ENCODE peak calls at places on chromosome 16, in seven cellular contexts. One of them, this sample, is unnamed.
A peak's percentile ranks its signal among the peaks of the same experiment; 100 is the strongest.

GRCh38 chr16:2451851-2452320 is 8.0 kb upstream of the TEDC2 start:
- DNase-seq in cardiac muscle cell: no peak
- DNase-seq in psoas muscle: no peak
- DNase-seq in stomach: no peak
- DNase-seq in iPS DF 6.9: no peak
- DNase-seq in IMR-90: no peak
- DNase-seq in CD8-positive, alpha-beta memory T cell: no peak
- DNase-seq in this sample: no peak

GRCh38 chr16:2468725-2469398 is 2.2 kb upstream of the NTN3 start:
- DNase-seq in psoas muscle: no peak
- DNase-seq in stomach: no peak
- DNase-seq in iPS DF 6.9: no peak
- DNase-seq in IMR-90: no peak
- DNase-seq in CD8-positive, alpha-beta memory T cell: no peak
- DNase-seq in cardiac muscle cell: no peak
- DNase-seq in this sample: no peak

GRCh38 chr16:30456302-30456701 is 10.6 kb upstream of the SEPHS2 start:
- DNase-seq in stomach: no peak
- DNase-seq in psoas muscle: no peak
- DNase-seq in iPS DF 6.9: no peak
- DNase-seq in IMR-90: no peak
- DNase-seq in cardiac muscle cell: no peak
- DNase-seq in CD8-positive, alpha-beta memory T cell: no peak
- DNase-seq in this sample: no peak

GRCh38 chr16:81645303-81645702 is 133.8 kb upstream of the PLCG2 start:
- DNase-seq in psoas muscle: peak; percentile 39
- DNase-seq in CD8-positive, alpha-beta memory T cell: no peak
- DNase-seq in IMR-90: peak; percentile 85
- DNase-seq in cardiac muscle cell: peak; percentile 83
- DNase-seq in stomach: no peak
- DNase-seq in iPS DF 6.9: no peak
- DNase-seq in this sample: no peak

GRCh38 chr16:1153480-1154160 is 714 bp downstream of the CACNA1H start:
- DNase-seq in stomach: no peak
- DNase-seq in cardiac muscle cell: no peak
- DNase-seq in iPS DF 6.9: no peak
- DNase-seq in IMR-90: no peak
- DNase-seq in psoas muscle: no peak
- DNase-seq in CD8-positive, alpha-beta memory T cell: no peak
- DNase-seq in this sample: no peak

GRCh38 chr16:85238233-85238647 is 126.0 kb upstream of the CIBAR2 start:
- DNase-seq in iPS DF 6.9: no peak
- DNase-seq in psoas muscle: peak; percentile 81
- DNase-seq in IMR-90: peak; percentile 95
- DNase-seq in stomach: peak; percentile 33
- DNase-seq in cardiac muscle cell: peak; percentile 97
- DNase-seq in CD8-positive, alpha-beta memory T cell: no peak
- DNase-seq in this sample: no peak

GRCh38 chr16:23974223-23974622 is 138.4 kb downstream of the PRKCB start:
- DNase-seq in CD8-positive, alpha-beta memory T cell: no peak
- DNase-seq in IMR-90: no peak
- DNase-seq in psoas muscle: no peak
- DNase-seq in cardiac muscle cell: no peak
- DNase-seq in iPS DF 6.9: peak; percentile 50
- DNase-seq in stomach: no peak
- DNase-seq in this sample: no peak

GRCh38 chr16:84929421-84930297 is 81.7 kb downstream of the ZDHHC7 start:
- DNase-seq in stomach: no peak
- DNase-seq in cardiac muscle cell: peak; percentile 34
- DNase-seq in psoas muscle: peak; percentile 75
- DNase-seq in iPS DF 6.9: no peak
- DNase-seq in CD8-positive, alpha-beta memory T cell: no peak
- DNase-seq in IMR-90: no peak
- DNase-seq in this sample: no peak

GRCh38 chr16:61946019-61946418 is 90.2 kb downstream of the CDH8 start:
- DNase-seq in CD8-positive, alpha-beta memory T cell: no peak
- DNase-seq in iPS DF 6.9: no peak
- DNase-seq in psoas muscle: no peak
- DNase-seq in cardiac muscle cell: no peak
- DNase-seq in stomach: no peak
- DNase-seq in IMR-90: no peak
- DNase-seq in this sample: no peak

GRCh38 chr16:67481561-67482259 is 753 bp upstream of the ATP6V0D1 start:
- DNase-seq in cardiac muscle cell: peak; percentile 45
- DNase-seq in CD8-positive, alpha-beta memory T cell: peak; percentile 19
- DNase-seq in psoas muscle: peak; percentile 60
- DNase-seq in stomach: peak; percentile 56
- DNase-seq in iPS DF 6.9: no peak
- DNase-seq in IMR-90: peak; percentile 43
- DNase-seq in this sample: peak; percentile 19

GRCh38 chr16:11370084-11370931 is 25.0 kb downstream of the RMI2 start:
- DNase-seq in psoas muscle: no peak
- DNase-seq in stomach: no peak
- DNase-seq in cardiac muscle cell: no peak
- DNase-seq in IMR-90: no peak
- DNase-seq in CD8-positive, alpha-beta memory T cell: no peak
- DNase-seq in iPS DF 6.9: no peak
- DNase-seq in this sample: no peak

GRCh38 chr16:27097671-27098275 is 31.0 kb downstream of the C16orf82 start:
- DNase-seq in cardiac muscle cell: peak; percentile 93
- DNase-seq in IMR-90: no peak
- DNase-seq in iPS DF 6.9: no peak
- DNase-seq in CD8-positive, alpha-beta memory T cell: no peak
- DNase-seq in psoas muscle: peak; percentile 60
- DNase-seq in stomach: no peak
- DNase-seq in this sample: no peak

GRCh38 chr16:67000384-67001158 is 12.2 kb downstream of the CES4A start:
- DNase-seq in IMR-90: no peak
- DNase-seq in iPS DF 6.9: no peak
- DNase-seq in psoas muscle: peak; percentile 57
- DNase-seq in CD8-positive, alpha-beta memory T cell: peak; percentile 34
- DNase-seq in stomach: peak; percentile 75
- DNase-seq in cardiac muscle cell: peak; percentile 46
- DNase-seq in this sample: peak; percentile 44

GRCh38 chr16:19348578-19349315 is 63.2 kb downstream of the CLEC19A start:
- DNase-seq in stomach: peak; percentile 35
- DNase-seq in cardiac muscle cell: no peak
- DNase-seq in CD8-positive, alpha-beta memory T cell: no peak
- DNase-seq in psoas muscle: no peak
- DNase-seq in IMR-90: no peak
- DNase-seq in iPS DF 6.9: no peak
- DNase-seq in this sample: no peak

GRCh38 chr16:85514295-85514600 is 98.9 kb upstream of the GSE1 start:
- DNase-seq in cardiac muscle cell: no peak
- DNase-seq in psoas muscle: peak; percentile 67
- DNase-seq in CD8-positive, alpha-beta memory T cell: no peak
- DNase-seq in iPS DF 6.9: no peak
- DNase-seq in stomach: no peak
- DNase-seq in IMR-90: peak; percentile 68
- DNase-seq in this sample: no peak

GRCh38 chr16:57797526-57798266 is 4.6 kb downstream of the KIFC3 start:
- DNase-seq in iPS DF 6.9: no peak
- DNase-seq in cardiac muscle cell: no peak
- DNase-seq in IMR-90: no peak
- DNase-seq in stomach: peak; percentile 84
- DNase-seq in psoas muscle: peak; percentile 49
- DNase-seq in CD8-positive, alpha-beta memory T cell: no peak
- DNase-seq in this sample: no peak

GRCh38 chr16:29738514-29738913 is 7.3 kb downstream of the C16orf54 start:
- DNase-seq in iPS DF 6.9: no peak
- DNase-seq in cardiac muscle cell: no peak
- DNase-seq in psoas muscle: no peak
- DNase-seq in IMR-90: no peak
- DNase-seq in CD8-positive, alpha-beta memory T cell: peak; percentile 35
- DNase-seq in stomach: no peak
- DNase-seq in this sample: peak; percentile 37

GRCh38 chr16:71482569-71482968 is 6.6 kb downstream of the ZNF19 start:
- DNase-seq in psoas muscle: no peak
- DNase-seq in stomach: no peak
- DNase-seq in IMR-90: no peak
- DNase-seq in iPS DF 6.9: no peak
- DNase-seq in cardiac muscle cell: no peak
- DNase-seq in CD8-positive, alpha-beta memory T cell: no peak
- DNase-seq in this sample: no peak

GRCh38 chr16:30186444-30186781 is 3.0 kb downstream of the CORO1A start:
- DNase-seq in IMR-90: no peak
- DNase-seq in cardiac muscle cell: no peak
- DNase-seq in stomach: no peak
- DNase-seq in iPS DF 6.9: no peak
- DNase-seq in psoas muscle: no peak
- DNase-seq in CD8-positive, alpha-beta memory T cell: no peak
- DNase-seq in this sample: no peak

GRCh38 chr16:88285514-88285822 is 97.3 kb upstream of the ZNF469 start:
- DNase-seq in iPS DF 6.9: no peak
- DNase-seq in stomach: no peak
- DNase-seq in cardiac muscle cell: no peak
- DNase-seq in IMR-90: no peak
- DNase-seq in psoas muscle: no peak
- DNase-seq in CD8-positive, alpha-beta memory T cell: no peak
- DNase-seq in this sample: no peak

GRCh38 chr16:88287219-88287618 is 95.5 kb upstream of the ZNF469 start:
- DNase-seq in CD8-positive, alpha-beta memory T cell: no peak
- DNase-seq in stomach: no peak
- DNase-seq in IMR-90: no peak
- DNase-seq in cardiac muscle cell: no peak
- DNase-seq in psoas muscle: no peak
- DNase-seq in iPS DF 6.9: no peak
- DNase-seq in this sample: no peak

GRCh38 chr16:88288303-88288702 is 94.5 kb upstream of the ZNF469 start:
- DNase-seq in IMR-90: no peak
- DNase-seq in psoas muscle: no peak
- DNase-seq in cardiac muscle cell: no peak
- DNase-seq in iPS DF 6.9: no peak
- DNase-seq in stomach: no peak
- DNase-seq in CD8-positive, alpha-beta memory T cell: no peak
- DNase-seq in this sample: no peak

GRCh38 chr16:88284626-88285513 is 97.9 kb upstream of the ZNF469 start:
- DNase-seq in stomach: no peak
- DNase-seq in psoas muscle: no peak
- DNase-seq in cardiac muscle cell: no peak
- DNase-seq in CD8-positive, alpha-beta memory T cell: no peak
- DNase-seq in iPS DF 6.9: no peak
- DNase-seq in IMR-90: no peak
- DNase-seq in this sample: no peak

GRCh38 chr16:88286301-88286923 is 96.3 kb upstream of the ZNF469 start:
- DNase-seq in stomach: no peak
- DNase-seq in CD8-positive, alpha-beta memory T cell: no peak
- DNase-seq in psoas muscle: peak; percentile 2
- DNase-seq in IMR-90: no peak
- DNase-seq in cardiac muscle cell: no peak
- DNase-seq in iPS DF 6.9: no peak
- DNase-seq in this sample: no peak
- H3K9me3 ChIP-seq in stomach: peaks cover 28% of the 10 kb centered on the region
- H3K9me3 ChIP-seq in CD8-positive, alpha-beta memory T cell: no peaks in the 10 kb centered on the region
- H3K9me3 ChIP-seq in psoas muscle: peaks cover 11% of the 10 kb centered on the region
- H3K9me3 ChIP-seq in IMR-90: peaks cover 14% of the 10 kb centered on the region
- H3K9me3 ChIP-seq in cardiac muscle cell: no peaks in the 10 kb centered on the region
- H3K9me3 ChIP-seq in iPS DF 6.9: peaks cover 6% of the 10 kb centered on the region
- H3K9me3 ChIP-seq in this sample: no peaks in the 10 kb centered on the region

GRCh38 chr16:77849640-77850258 is 61.4 kb downstream of the VAT1L start:
- DNase-seq in iPS DF 6.9: no peak
- DNase-seq in IMR-90: no peak
- DNase-seq in psoas muscle: no peak
- DNase-seq in CD8-positive, alpha-beta memory T cell: no peak
- DNase-seq in stomach: no peak
- DNase-seq in cardiac muscle cell: no peak
- DNase-seq in this sample: no peak
- H3K9me3 ChIP-seq in iPS DF 6.9: no peaks in the 10 kb centered on the region
- H3K9me3 ChIP-seq in IMR-90: no peaks in the 10 kb centered on the region
- H3K9me3 ChIP-seq in psoas muscle: no peaks in the 10 kb centered on the region
- H3K9me3 ChIP-seq in CD8-positive, alpha-beta memory T cell: no peaks in the 10 kb centered on the region
- H3K9me3 ChIP-seq in stomach: no peaks in the 10 kb centered on the region
- H3K9me3 ChIP-seq in cardiac muscle cell: no peaks in the 10 kb centered on the region
- H3K9me3 ChIP-seq in this sample: no peaks in the 10 kb centered on the region

DNA sequence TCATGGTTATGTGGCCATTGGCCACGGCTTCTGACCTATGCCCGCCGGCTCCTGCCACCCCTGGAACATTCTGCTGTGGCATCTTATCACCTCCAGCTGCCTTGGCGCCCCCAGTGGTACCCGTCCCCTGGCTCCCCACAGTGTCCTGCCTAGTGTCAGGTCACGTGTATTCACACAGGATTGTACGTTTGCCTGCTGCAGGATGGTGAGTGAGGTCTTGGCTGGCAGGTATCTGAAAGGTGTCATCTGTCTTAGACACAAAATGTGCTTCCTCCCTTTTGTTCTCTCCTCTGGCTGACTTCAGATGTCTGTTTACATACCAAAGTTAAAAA is 24.9 kb downstream of the DBNDD1 start:
- DNase-seq in stomach: no peak
- DNase-seq in psoas muscle: no peak
- DNase-seq in iPS DF 6.9: no peak
- DNase-seq in cardiac muscle cell: no peak
- DNase-seq in IMR-90: no peak
- DNase-seq in CD8-positive, alpha-beta memory T cell: no peak
- DNase-seq in this sample: no peak
- H3K9me3 ChIP-seq in stomach: no peaks in the 10 kb centered on the region
- H3K9me3 ChIP-seq in psoas muscle: no peaks in the 10 kb centered on the region
- H3K9me3 ChIP-seq in iPS DF 6.9: no peaks in the 10 kb centered on the region
- H3K9me3 ChIP-seq in cardiac muscle cell: no peaks in the 10 kb centered on the region
- H3K9me3 ChIP-seq in IMR-90: peaks cover 21% of the 10 kb centered on the region
- H3K9me3 ChIP-seq in CD8-positive, alpha-beta memory T cell: no peaks in the 10 kb centered on the region
- H3K9me3 ChIP-seq in this sample: peaks cover 3% of the 10 kb centered on the region

GRCh38 chr16:80171199-80171598 is 369.6 kb upstream of the DYNLRB2 start:
- DNase-seq in psoas muscle: no peak
- DNase-seq in stomach: no peak
- DNase-seq in iPS DF 6.9: no peak
- DNase-seq in cardiac muscle cell: no peak
- DNase-seq in CD8-positive, alpha-beta memory T cell: no peak
- DNase-seq in IMR-90: no peak
- DNase-seq in this sample: no peak

GRCh38 chr16:80164881-80165280 is 375.9 kb upstream of the DYNLRB2 start:
- DNase-seq in psoas muscle: no peak
- DNase-seq in stomach: no peak
- DNase-seq in IMR-90: no peak
- DNase-seq in iPS DF 6.9: no peak
- DNase-seq in CD8-positive, alpha-beta memory T cell: no peak
- DNase-seq in cardiac muscle cell: no peak
- DNase-seq in this sample: no peak

GRCh38 chr16:80161799-80162380 is 378.9 kb upstream of the DYNLRB2 start:
- DNase-seq in psoas muscle: no peak
- DNase-seq in iPS DF 6.9: no peak
- DNase-seq in IMR-90: no peak
- DNase-seq in CD8-positive, alpha-beta memory T cell: no peak
- DNase-seq in cardiac muscle cell: no peak
- DNase-seq in stomach: no peak
- DNase-seq in this sample: no peak

GRCh38 chr16:80167657-80168056 is 373.1 kb upstream of the DYNLRB2 start:
- DNase-seq in IMR-90: no peak
- DNase-seq in cardiac muscle cell: no peak
- DNase-seq in psoas muscle: no peak
- DNase-seq in CD8-positive, alpha-beta memory T cell: no peak
- DNase-seq in iPS DF 6.9: no peak
- DNase-seq in stomach: no peak
- DNase-seq in this sample: no peak

DNA sequence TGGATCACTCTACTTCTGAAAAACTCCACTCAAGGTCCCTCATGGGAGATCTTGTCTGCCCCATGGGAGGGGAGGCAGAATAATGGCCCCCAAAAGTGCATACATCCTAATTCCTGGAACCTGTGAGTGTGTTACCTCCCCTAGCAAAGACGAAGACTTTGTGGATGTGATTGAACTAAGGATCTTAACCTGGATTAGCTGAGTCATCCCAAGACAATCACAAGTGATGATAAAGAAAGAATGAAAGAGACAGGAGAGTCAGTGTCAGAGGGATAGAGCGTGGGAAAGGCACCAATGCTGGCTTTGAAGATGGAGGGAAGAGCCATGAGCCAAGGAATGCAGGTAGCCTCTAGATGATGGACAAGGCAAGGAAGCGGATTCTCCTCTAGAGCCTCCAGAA is 374.7 kb upstream of the DYNLRB2 start:
- DNase-seq in stomach: no peak
- DNase-seq in cardiac muscle cell: no peak
- DNase-seq in iPS DF 6.9: no peak
- DNase-seq in psoas muscle: no peak
- DNase-seq in IMR-90: no peak
- DNase-seq in CD8-positive, alpha-beta memory T cell: no peak
- DNase-seq in this sample: no peak
- H3K9me3 ChIP-seq in stomach: peaks cover 6% of the 10 kb centered on the region
- H3K9me3 ChIP-seq in cardiac muscle cell: no peaks in the 10 kb centered on the region
- H3K9me3 ChIP-seq in iPS DF 6.9: no peaks in the 10 kb centered on the region
- H3K9me3 ChIP-seq in psoas muscle: no peaks in the 10 kb centered on the region
- H3K9me3 ChIP-seq in IMR-90: peaks cover 2% of the 10 kb centered on the region
- H3K9me3 ChIP-seq in CD8-positive, alpha-beta memory T cell: no peaks in the 10 kb centered on the region
- H3K9me3 ChIP-seq in this sample: no peaks in the 10 kb centered on the region

This sample was measured in T-helper 17 cell.